ENCODE peak calls at places on chromosomes 1 and 21, in seven cellular contexts. One of them, this sample, is unnamed.

GRCh38 chr1:14945132-14946010 is 208.2 kb upstream of the TMEM51 start:
- DNase-seq in AG09309: peak
- DNase-seq in bronchial epithelial cell: peak
- DNase-seq in epithelial cell of esophagus: peak
- DNase-seq in HepG2: no peak
- DNase-seq in SK-N-SH: peak
- DNase-seq in tibial artery: no peak
- DNase-seq in this sample: peak

GRCh38 chr1:152013664-152014237 is 20.1 kb upstream of the S100A10 start:
- DNase-seq in AG09309: no peak
- DNase-seq in bronchial epithelial cell: peak
- DNase-seq in epithelial cell of esophagus: peak
- DNase-seq in HepG2: no peak
- DNase-seq in SK-N-SH: no peak
- DNase-seq in tibial artery: no peak
- DNase-seq in this sample: no peak

GRCh38 chr1:151371744-151372410 is 628 bp downstream of the SELENBP1 start:
- DNase-seq in AG09309: no peak
- DNase-seq in bronchial epithelial cell: peak
- DNase-seq in epithelial cell of esophagus: no peak
- DNase-seq in HepG2: no peak
- DNase-seq in SK-N-SH: peak
- DNase-seq in tibial artery: peak
- DNase-seq in this sample: peak

GRCh38 chr1:5410652-5411051 is 581.6 kb downstream of the NPHP4 start:
- DNase-seq in AG09309: no peak
- DNase-seq in bronchial epithelial cell: peak
- DNase-seq in epithelial cell of esophagus: no peak
- DNase-seq in HepG2: no peak
- DNase-seq in SK-N-SH: no peak
- DNase-seq in tibial artery: no peak
- DNase-seq in this sample: no peak

GRCh38 chr1:9181176-9181906 is 52.4 kb upstream of the GPR157 start:
- DNase-seq in AG09309: no peak
- DNase-seq in bronchial epithelial cell: no peak
- DNase-seq in epithelial cell of esophagus: peak
- DNase-seq in HepG2: peak
- DNase-seq in SK-N-SH: peak
- DNase-seq in tibial artery: peak
- DNase-seq in this sample: peak

GRCh38 chr21:15037894-15038293 is 26.9 kb downstream of the NRIP1 start:
- DNase-seq in AG09309: no peak
- DNase-seq in bronchial epithelial cell: no peak
- DNase-seq in epithelial cell of esophagus: no peak
- DNase-seq in HepG2: no peak
- DNase-seq in SK-N-SH: no peak
- DNase-seq in tibial artery: no peak
- DNase-seq in this sample: no peak

GRCh38 chr1:154962795-154963330 is 1.3 kb upstream of the PYGO2 start:
- DNase-seq in AG09309: no peak
- DNase-seq in bronchial epithelial cell: no peak
- DNase-seq in epithelial cell of esophagus: no peak
- DNase-seq in HepG2: no peak
- DNase-seq in SK-N-SH: no peak
- DNase-seq in tibial artery: no peak
- DNase-seq in this sample: no peak

GRCh38 chr1:109914587-109915240 is 4.1 kb downstream of the CSF1 start:
- DNase-seq in AG09309: peak
- DNase-seq in bronchial epithelial cell: no peak
- DNase-seq in epithelial cell of esophagus: no peak
- DNase-seq in HepG2: no peak
- DNase-seq in SK-N-SH: peak
- DNase-seq in tibial artery: peak
- DNase-seq in this sample: no peak

GRCh38 chr1:56469640-56470371 is 109.6 kb downstream of the PLPP3 start:
- DNase-seq in AG09309: no peak
- DNase-seq in bronchial epithelial cell: peak
- DNase-seq in epithelial cell of esophagus: peak
- DNase-seq in HepG2: no peak
- DNase-seq in SK-N-SH: no peak
- DNase-seq in tibial artery: no peak
- DNase-seq in this sample: no peak

GRCh38 chr1:184300446-184300845 is 86.4 kb upstream of the C1orf21 start:
- DNase-seq in AG09309: no peak
- DNase-seq in bronchial epithelial cell: peak
- DNase-seq in epithelial cell of esophagus: peak
- DNase-seq in HepG2: no peak
- DNase-seq in SK-N-SH: no peak
- DNase-seq in tibial artery: no peak
- DNase-seq in this sample: no peak

GRCh38 chr1:33169290-33170055 is 12.4 kb downstream of the TRIM62 start:
- DNase-seq in AG09309: no peak
- DNase-seq in bronchial epithelial cell: no peak
- DNase-seq in epithelial cell of esophagus: no peak
- DNase-seq in HepG2: no peak
- DNase-seq in SK-N-SH: no peak
- DNase-seq in tibial artery: no peak
- DNase-seq in this sample: no peak

GRCh38 chr1:20867847-20868246 is 80.7 kb upstream of the HP1BP3 start:
- DNase-seq in AG09309: no peak
- DNase-seq in bronchial epithelial cell: peak
- DNase-seq in epithelial cell of esophagus: peak
- DNase-seq in HepG2: no peak
- DNase-seq in SK-N-SH: no peak
- DNase-seq in tibial artery: no peak
- DNase-seq in this sample: no peak

GRCh38 chr1:9680091-9680490 is 28.6 kb downstream of the PIK3CD start:
- DNase-seq in AG09309: no peak
- DNase-seq in bronchial epithelial cell: no peak
- DNase-seq in epithelial cell of esophagus: no peak
- DNase-seq in HepG2: no peak
- DNase-seq in SK-N-SH: no peak
- DNase-seq in tibial artery: no peak
- DNase-seq in this sample: no peak

GRCh38 chr1:114087495-114087894 is 66.2 kb downstream of the SYT6 start:
- DNase-seq in AG09309: no peak
- DNase-seq in bronchial epithelial cell: no peak
- DNase-seq in epithelial cell of esophagus: no peak
- DNase-seq in HepG2: no peak
- DNase-seq in SK-N-SH: no peak
- DNase-seq in tibial artery: no peak
- DNase-seq in this sample: no peak

GRCh38 chr1:153624965-153625611 is 2.2 kb downstream of the S100A13 start:
- DNase-seq in AG09309: no peak
- DNase-seq in bronchial epithelial cell: no peak
- DNase-seq in epithelial cell of esophagus: no peak
- DNase-seq in HepG2: no peak
- DNase-seq in SK-N-SH: no peak
- DNase-seq in tibial artery: no peak
- DNase-seq in this sample: no peak

DNA sequence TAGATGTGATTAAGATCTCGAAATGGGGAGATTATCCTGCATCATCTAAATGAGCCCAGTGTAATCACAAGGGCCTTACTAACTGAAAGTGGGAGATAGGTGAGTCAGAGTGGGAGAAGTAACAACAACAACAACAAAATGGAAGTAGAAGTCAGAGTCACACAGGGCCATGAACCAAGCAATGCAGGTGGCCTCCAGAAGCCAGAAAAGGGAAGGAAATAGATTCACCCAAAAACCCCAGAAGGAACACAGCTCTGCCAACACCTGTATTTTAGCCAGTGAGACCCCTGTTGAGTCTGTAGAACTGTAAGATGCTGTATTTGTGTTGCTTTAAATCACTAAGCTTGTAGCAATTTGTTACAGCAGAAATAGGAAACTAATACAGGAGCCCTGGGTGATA is 4.1 kb downstream of the TAGLN2 start:
- DNase-seq in AG09309: no peak
- DNase-seq in bronchial epithelial cell: no peak
- DNase-seq in epithelial cell of esophagus: peak
- DNase-seq in HepG2: no peak
- DNase-seq in SK-N-SH: no peak
- DNase-seq in tibial artery: no peak
- DNase-seq in this sample: no peak
- H3K4me3 ChIP-seq in AG09309: no peak
- H3K4me3 ChIP-seq in bronchial epithelial cell: no peak
- H3K4me3 ChIP-seq in epithelial cell of esophagus: no peak
- H3K4me3 ChIP-seq in HepG2: no peak
- H3K4me3 ChIP-seq in SK-N-SH: peak
- H3K4me3 ChIP-seq in tibial artery: no peak
- H3K4me3 ChIP-seq in this sample: no peak

DNA sequence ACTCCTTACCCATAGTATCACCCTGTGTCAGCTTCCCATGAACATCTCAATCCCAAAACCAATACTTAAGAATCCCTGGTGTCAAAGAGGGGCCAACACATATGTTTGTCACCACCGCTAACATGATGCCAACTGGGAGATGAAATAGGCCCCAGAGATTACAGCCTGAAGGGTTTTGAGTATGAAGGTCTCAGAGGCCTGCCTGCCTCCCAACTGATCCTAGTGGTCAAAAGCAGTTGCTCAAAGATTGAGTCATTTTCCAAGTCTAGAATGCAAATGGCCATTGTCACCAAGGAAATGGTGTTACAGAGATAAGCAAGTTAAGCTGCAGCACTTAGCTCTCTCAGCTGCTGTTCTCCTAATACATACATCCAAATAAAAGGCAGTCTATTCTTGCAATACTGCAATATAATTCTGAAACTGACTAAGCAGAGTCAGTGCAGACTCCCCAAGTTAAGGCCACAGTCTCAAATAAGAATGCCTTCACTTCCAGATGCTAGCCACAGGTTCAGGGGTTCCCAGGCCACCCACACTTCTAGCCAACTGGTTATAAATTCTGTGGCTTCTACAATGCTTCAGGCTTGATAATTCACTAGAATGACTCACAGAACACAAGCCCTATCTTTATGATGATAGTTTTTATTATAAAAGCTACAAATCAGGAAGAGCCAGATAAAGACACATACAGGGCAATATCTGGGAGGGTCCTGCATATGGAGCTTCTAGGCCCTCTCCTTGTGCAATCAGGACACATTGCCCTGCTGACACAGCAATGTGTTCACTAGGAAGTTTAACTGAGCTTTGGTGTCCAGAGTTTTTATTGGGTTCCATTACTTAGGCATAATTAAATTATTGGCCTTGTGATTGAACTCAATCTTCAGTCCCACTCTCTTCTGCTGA is 18.6 kb downstream of the DUSP10 start:
- DNase-seq in AG09309: peak
- DNase-seq in bronchial epithelial cell: no peak
- DNase-seq in epithelial cell of esophagus: no peak
- DNase-seq in HepG2: no peak
- DNase-seq in SK-N-SH: no peak
- DNase-seq in tibial artery: no peak
- DNase-seq in this sample: no peak
- TF ChIP-seq CTCF in AG09309: no peak
- TF ChIP-seq CTCF in bronchial epithelial cell: no peak
- TF ChIP-seq CTCF in epithelial cell of esophagus: no peak
- TF ChIP-seq CTCF in HepG2: no peak
- TF ChIP-seq CTCF in SK-N-SH: no peak
- TF ChIP-seq CTCF in tibial artery: no peak
- TF ChIP-seq CTCF in this sample: no peak

GRCh38 chr1:1616045-1616821 is 933 bp downstream of the MIB2 start:
- DNase-seq in AG09309: no peak
- DNase-seq in bronchial epithelial cell: no peak
- DNase-seq in epithelial cell of esophagus: peak
- DNase-seq in HepG2: no peak
- DNase-seq in SK-N-SH: peak
- DNase-seq in tibial artery: no peak
- DNase-seq in this sample: peak

GRCh38 chr1:1616838-1617237 is 1.5 kb downstream of the MIB2 start:
- DNase-seq in AG09309: no peak
- DNase-seq in bronchial epithelial cell: no peak
- DNase-seq in epithelial cell of esophagus: no peak
- DNase-seq in HepG2: no peak
- DNase-seq in SK-N-SH: no peak
- DNase-seq in tibial artery: no peak
- DNase-seq in this sample: no peak

GRCh38 chr1:1618396-1619068 is 3.2 kb downstream of the MIB2 start:
- DNase-seq in AG09309: no peak
- DNase-seq in bronchial epithelial cell: no peak
- DNase-seq in epithelial cell of esophagus: no peak
- DNase-seq in HepG2: no peak
- DNase-seq in SK-N-SH: no peak
- DNase-seq in tibial artery: no peak
- DNase-seq in this sample: no peak

GRCh38 chr1:1617516-1617915 is 2.2 kb downstream of the MIB2 start:
- DNase-seq in AG09309: no peak
- DNase-seq in bronchial epithelial cell: no peak
- DNase-seq in epithelial cell of esophagus: no peak
- DNase-seq in HepG2: no peak
- DNase-seq in SK-N-SH: no peak
- DNase-seq in tibial artery: no peak
- DNase-seq in this sample: no peak

GRCh38 chr1:1617925-1618324 is 2.6 kb downstream of the MIB2 start:
- DNase-seq in AG09309: no peak
- DNase-seq in bronchial epithelial cell: no peak
- DNase-seq in epithelial cell of esophagus: no peak
- DNase-seq in HepG2: no peak
- DNase-seq in SK-N-SH: no peak
- DNase-seq in tibial artery: no peak
- DNase-seq in this sample: no peak
- H3K4me3 ChIP-seq in AG09309: no peak
- H3K4me3 ChIP-seq in bronchial epithelial cell: no peak
- H3K4me3 ChIP-seq in epithelial cell of esophagus: no peak
- H3K4me3 ChIP-seq in HepG2: no peak
- H3K4me3 ChIP-seq in SK-N-SH: no peak
- H3K4me3 ChIP-seq in tibial artery: no peak
- H3K4me3 ChIP-seq in this sample: no peak

GRCh38 chr1:240967070-240967724 is 355.2 kb upstream of the GREM2 start:
- DNase-seq in AG09309: no peak
- DNase-seq in bronchial epithelial cell: no peak
- DNase-seq in epithelial cell of esophagus: no peak
- DNase-seq in HepG2: peak
- DNase-seq in SK-N-SH: no peak
- DNase-seq in tibial artery: no peak
- DNase-seq in this sample: no peak
- TF ChIP-seq CTCF in AG09309: peak
- TF ChIP-seq CTCF in bronchial epithelial cell: no peak
- TF ChIP-seq CTCF in epithelial cell of esophagus: no peak
- TF ChIP-seq CTCF in HepG2: peak
- TF ChIP-seq CTCF in SK-N-SH: peak
- TF ChIP-seq CTCF in tibial artery: no peak
- TF ChIP-seq CTCF in this sample: no peak